ENCODE peak calls at places on chromosomes 2 and 18, in five cellular contexts. J is AG09309, U is neural crest cell, N is iPS-NIHi11, B is SK-MEL-5. D is an unnamed sample.

GRCh38 chr2:237154050-237154638 is 68.5 kb downstream of the COPS8 start:
- DNase-seq in J (no peak), U (peak; percentile 42), N (peak; percentile 70), B (peak; percentile 67), D (peak; percentile 71)

GRCh38 chr2:171557363-171557762 is 35.1 kb downstream of the CYBRD1 start:
- DNase-seq in B (no peak), U (no peak), N (no peak), J (no peak), D (no peak)

GRCh38 chr2:212528106-212528856 is 10.3 kb downstream of the ERBB4 start:
- DNase-seq in J (no peak), N (no peak), B (peak; percentile 14), U (no peak), D (no peak)

GRCh38 chr2:241279413-241279812 is 36.1 kb downstream of the HDLBP start:
- DNase-seq in U (no peak), B (peak; percentile 53), J (no peak), N (no peak), D (no peak)

GRCh38 chr18:59769105-59769865 is 72.1 kb upstream of the CCBE1 start:
- DNase-seq in U (no peak), B (no peak), N (no peak), J (no peak), D (no peak)

GRCh38 chr2:181305151-181306123 is 151.7 kb upstream of the ITGA4 start:
- DNase-seq in N (peak; percentile 10), J (no peak), U (peak; percentile 11), B (peak; percentile 83), D (no peak)

GRCh38 chr18:46338213-46338612 is 234.0 kb downstream of the HAUS1 start:
- DNase-seq in B (no peak), N (peak; percentile 46), J (no peak), U (peak; percentile 23), D (no peak)

GRCh38 chr2:241255542-241256167 is 59.8 kb downstream of the HDLBP start:
- DNase-seq in U (no peak), J (no peak), N (no peak), B (no peak), D (peak; percentile 7)

GRCh38 chr2:54459037-54459441 is 2.9 kb downstream of the SPTBN1 start:
- DNase-seq in J (no peak), B (peak; percentile 79), U (no peak), N (no peak), D (no peak)

GRCh38 chr2:128391679-128392078 is 73.0 kb upstream of the HS6ST1 start:
- DNase-seq in J (no peak), N (no peak), B (no peak), U (no peak), D (no peak)

D was measured in H9.